ENCODE peak calls at places on chromosome 12, in ten cellular contexts. X is activated CD4-positive, alpha-beta T cell treated with anti-CD3 and anti-CD28 coated beads for 24 hours; F is GM06990; Y is GDM1; U is T47D; I is fibroblast of pulmonary artery; T is NCI-H1930; P is NCI-H146; G is tibial artery; E is activated naive CD8-positive, alpha-beta T cell treated with anti-CD3 and anti-CD28 coated beads for 36 hours. V is an unnamed sample.
A peak's percentile ranks its signal among the peaks of the same experiment; 100 is the strongest.

GRCh38 chr12:62562892-62563291 is 96.3 kb downstream of the MON2 start:
- DNase-seq in X (no peak), F (no peak), Y (no peak), U (no peak), I (peak; percentile 75), T (no peak), P (no peak), G (no peak), E (no peak), V (peak; percentile 17)

GRCh38 chr12:34286934-34287333 is 264.6 kb downstream of the ALG10 start:
- DNase-seq in X (no peak), F (no peak), Y (no peak), U (no peak), I (no peak), T (no peak), P (no peak), G (no peak), E (no peak), V (no peak)

GRCh38 chr12:113271853-113272561 is 50.7 kb downstream of the TPCN1 start:
- DNase-seq in X (no peak), F (no peak), Y (no peak), U (no peak), I (peak; percentile 93), T (no peak), P (no peak), G (peak; percentile 94), E (no peak), V (peak; percentile 71)

GRCh38 chr12:114780746-114781399 is 96.9 kb upstream of the TBX3 start:
- DNase-seq in X (no peak), F (no peak), Y (no peak), U (no peak), I (no peak), T (no peak), P (no peak), G (no peak), E (no peak), V (no peak)

GRCh38 chr12:6820171-6820570 is 1.4 kb upstream of the GPR162 start:
- DNase-seq in X (no peak), F (no peak), Y (no peak), U (no peak), I (no peak), T (no peak), P (no peak), G (no peak), E (no peak), V (no peak)

GRCh38 chr12:8508912-8509841 is 4.1 kb upstream of the CLEC4D start:
- DNase-seq in X (no peak), F (no peak), Y (no peak), U (no peak), I (no peak), T (no peak), P (no peak), G (no peak), E (no peak), V (no peak)

GRCh38 chr12:26032719-26033241 is 74.3 kb downstream of the RASSF8 start:
- DNase-seq in X (no peak), F (no peak), Y (no peak), U (no peak), I (peak; percentile 29), T (peak; percentile 65), P (peak; percentile 2), G (no peak), E (no peak), V (no peak)

GRCh38 chr12:106594447-106594846 is 11.6 kb downstream of the RFX4 start:
- DNase-seq in X (no peak), F (no peak), Y (no peak), U (no peak), I (no peak), T (no peak), P (no peak), G (no peak), E (no peak), V (no peak)

GRCh38 chr12:132067182-132067581 is 76.9 kb downstream of the DDX51 start:
- DNase-seq in X (no peak), F (no peak), Y (no peak), U (no peak), I (no peak), T (no peak), P (no peak), G (no peak), E (no peak), V (no peak)

GRCh38 chr12:122979908-122980191 is 631 bp upstream of the ARL6IP4 start:
- DNase-seq in X (no peak), F (no peak), Y (no peak), U (no peak), I (peak; percentile 12), T (no peak), P (no peak), G (no peak), E (no peak), V (peak; percentile 20)

V was measured in bronchial epithelial cell.